ENCODE peak calls at places on chromosomes 4 and X, in ten cellular contexts. C is sigmoid colon, X is PC-3, M is A549, S is HFF-Myc, O is foreskin fibroblast, U is heart right ventricle, K is H9, Z is neural crest cell, E is kidney epithelial cell. V is an unnamed sample.

GRCh38 chr4:123365412-123365811 is 31.2 kb upstream of the SPRY1 start:
- DNase-seq in C (no peak), X (no peak), M (no peak), S (no peak), O (no peak), U (no peak), K (no peak), Z (no peak), E (no peak), V (no peak)

GRCh38 chr4:146278986-146279385 is 64.6 kb downstream of the REELD1 start:
- DNase-seq in C (no peak), X (no peak), M (no peak), S (no peak), O (no peak), U (no peak), K (no peak), Z (no peak), E (no peak), V (no peak)

GRCh38 chrX:78769356-78769755 is 21.8 kb downstream of the LPAR4 start:
- DNase-seq in C (no peak), X (no peak), M (no peak), S (no peak), O (no peak), U (no peak), K (no peak), Z (no peak), E (no peak), V (no peak)

GRCh38 chrX:3550160-3550765 is 163.2 kb downstream of the PRKX start:
- DNase-seq in C (no peak), X (peak; percentile 16), M (peak; percentile 25), S (no peak), O (no peak), U (no peak), K (no peak), Z (no peak), E (no peak), V (no peak)

GRCh38 chr4:174794706-174795105 is 34.3 kb downstream of the GLRA3 start:
- DNase-seq in C (no peak), X (peak; percentile 90), M (no peak), S (no peak), O (no peak), U (no peak), K (no peak), Z (no peak), E (no peak), V (no peak)

GRCh38 chrX:104668550-104668949 is 102.6 kb downstream of the IL1RAPL2 start:
- DNase-seq in C (no peak), X (peak; percentile 57), M (peak; percentile 0), S (no peak), O (no peak), U (no peak), K (no peak), Z (no peak), E (no peak), V (no peak)

GRCh38 chr4:107072836-107073736 is 37.0 kb upstream of the DKK2 start:
- DNase-seq in C (no peak), X (no peak), M (no peak), S (no peak), O (no peak), U (no peak), K (no peak), Z (no peak), E (no peak), V (no peak)

GRCh38 chrX:100994352-100995281 is 25.1 kb downstream of the ARL13A start:
- DNase-seq in C (no peak), X (peak; percentile 76), M (peak; percentile 48), S (no peak), O (peak; percentile 52), U (no peak), K (no peak), Z (no peak), E (peak; percentile 43), V (no peak)

GRCh38 chrX:11367609-11368430 is 74.6 kb downstream of the AMELX start:
- DNase-seq in C (no peak), X (peak; percentile 59), M (no peak), S (peak; percentile 49), O (peak; percentile 61), U (no peak), K (no peak), Z (no peak), E (no peak), V (no peak)

GRCh38 chr4:17721496-17722360 is 59.7 kb downstream of the FAM184B start:
- DNase-seq in C (no peak), X (peak; percentile 64), M (no peak), S (no peak), O (peak; percentile 43), U (no peak), K (no peak), Z (no peak), E (no peak), V (no peak)

GRCh38 chr4:87235020-87235671 is 14.7 kb upstream of the KLHL8 start:
- DNase-seq in C (no peak), X (peak; percentile 41), M (no peak), S (no peak), O (no peak), U (no peak), K (no peak), Z (no peak), E (no peak), V (no peak)

GRCh38 chrX:32045149-32045548 is 973.3 kb upstream of the FTHL17 start:
- DNase-seq in C (no peak), X (no peak), M (no peak), S (no peak), O (no peak), U (no peak), K (no peak), Z (no peak), E (no peak), V (no peak)

GRCh38 chr4:182724414-182724813 is 192.8 kb downstream of the DCTD start:
- DNase-seq in C (no peak), X (peak; percentile 36), M (no peak), S (peak; percentile 2), O (peak; percentile 9), U (no peak), K (no peak), Z (no peak), E (no peak), V (no peak)

GRCh38 chr4:125187621-125188176 is 127.1 kb upstream of the FAT4 start:
- DNase-seq in C (no peak), X (peak; percentile 80), M (no peak), S (peak; percentile 16), O (peak; percentile 68), U (peak; percentile 18), K (no peak), Z (no peak), E (peak; percentile 42), V (no peak)

GRCh38 chr4:143617994-143618679 is 82.3 kb downstream of the FREM3 start:
- DNase-seq in C (no peak), X (no peak), M (no peak), S (peak; percentile 47), O (no peak), U (no peak), K (no peak), Z (no peak), E (no peak), V (no peak)
- TF ChIP-seq CTCF in C (no peak), X (no peak), M (no peak), S (no peak), O (no peak), U (no peak), K (no peak), Z (no peak), E (no peak), V (no peak)

DNA sequence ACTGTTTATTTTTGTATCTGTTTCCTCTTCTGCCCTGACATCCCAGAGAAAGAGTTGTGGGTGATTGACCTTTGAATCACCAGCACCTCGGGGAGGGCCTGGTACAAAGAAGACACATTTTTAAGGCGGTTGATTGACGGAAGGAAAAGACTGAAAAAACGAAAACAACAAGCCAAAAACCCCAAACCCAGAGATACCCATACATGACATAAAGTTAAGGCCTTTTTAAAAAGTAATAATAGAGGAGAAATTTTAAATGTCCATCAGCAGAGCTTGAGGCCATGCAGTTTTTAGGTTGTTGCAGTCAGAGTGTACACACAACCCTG is 110.0 kb downstream of the GNL3L start:
- DNase-seq in C (no peak), X (no peak), M (no peak), S (no peak), O (no peak), U (no peak), K (no peak), Z (no peak), E (no peak), V (no peak)
- TF ChIP-seq CTCF in C (no peak), X (peak; percentile 2), M (no peak), S (no peak), O (no peak), U (no peak), K (peak; percentile 8), Z (no peak), E (no peak), V (peak; percentile 54)

DNA sequence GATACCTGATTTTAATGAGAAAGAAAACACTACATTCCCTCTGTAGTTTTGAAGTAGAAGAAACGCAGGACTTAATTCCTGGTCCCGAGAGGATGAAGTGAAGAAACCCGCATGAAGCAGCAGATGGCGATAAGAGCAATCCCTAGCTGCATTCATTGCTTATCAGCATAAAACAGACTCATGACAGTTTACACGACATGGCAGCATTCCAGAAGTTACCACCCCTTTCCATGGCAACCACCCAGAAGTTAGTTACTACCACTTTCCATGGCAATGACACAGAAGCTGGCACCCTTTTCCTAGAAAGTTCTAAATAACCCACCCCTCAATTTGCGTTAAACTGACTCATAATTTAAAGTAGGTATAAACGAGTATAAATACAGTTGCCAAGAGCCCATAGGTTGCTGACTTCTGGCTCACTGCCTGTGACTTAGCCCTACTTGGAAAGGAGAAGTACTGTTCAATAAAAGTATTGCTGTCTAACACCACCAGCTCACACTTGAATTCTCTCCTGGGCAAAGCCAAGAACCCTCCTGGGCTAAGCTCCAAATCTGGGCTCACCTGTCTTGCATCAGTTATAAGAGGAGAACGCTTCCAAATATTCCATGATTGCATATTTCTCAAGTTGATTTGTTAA is 5.5 kb upstream of the XAGE2 start:
- DNase-seq in C (no peak), X (no peak), M (no peak), S (no peak), O (no peak), U (no peak), K (no peak), Z (no peak), E (no peak), V (no peak)
- TF ChIP-seq CTCF in C (no peak), X (peak; percentile 22), M (no peak), S (no peak), O (no peak), U (no peak), K (peak; percentile 36), Z (no peak), E (peak; percentile 9), V (peak; percentile 23)

DNA sequence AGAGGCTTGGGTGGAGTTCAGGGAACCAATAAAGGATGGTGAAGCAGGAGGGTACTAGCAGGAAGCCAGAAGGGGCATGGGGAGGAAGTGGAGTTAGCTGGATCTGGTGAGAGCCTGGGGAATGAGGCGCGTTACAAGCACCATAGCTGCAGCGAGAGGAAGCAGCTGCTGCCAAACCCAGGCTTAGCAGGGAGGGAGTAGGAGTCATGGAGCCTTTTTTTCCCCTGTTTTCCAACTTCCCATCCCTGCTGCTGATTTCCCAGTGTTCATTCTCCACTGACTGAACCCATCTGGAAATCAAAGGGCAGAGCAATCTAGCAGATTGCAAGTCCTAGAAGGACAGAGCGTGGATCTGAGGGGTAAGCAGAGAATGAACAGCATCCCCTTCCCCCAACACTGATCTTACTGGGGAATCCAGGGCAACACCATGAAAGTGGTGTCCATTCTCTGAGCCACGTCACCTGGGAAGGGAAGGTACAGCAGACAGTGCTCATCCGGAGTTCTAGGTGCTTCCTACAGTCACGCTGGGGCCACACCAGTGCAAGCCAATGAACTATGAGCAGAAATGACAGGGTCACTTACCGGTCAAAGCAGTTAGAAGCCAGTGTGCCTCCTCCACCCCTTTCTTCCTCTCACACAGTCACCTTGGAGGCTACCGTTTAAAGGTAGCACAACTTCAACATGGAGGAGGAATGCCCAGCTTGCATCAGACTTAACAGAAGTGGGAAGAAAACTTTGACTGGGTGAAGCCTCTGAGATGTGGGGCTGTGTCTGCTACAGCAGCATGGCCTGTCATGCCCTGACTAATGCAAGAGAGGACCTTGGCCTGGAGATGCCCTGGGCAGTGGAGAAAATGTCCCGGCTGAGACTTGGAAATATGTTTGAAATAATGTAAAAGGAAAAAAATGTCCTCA is 36.7 kb downstream of the SMIM20 start:
- DNase-seq in C (no peak), X (no peak), M (no peak), S (no peak), O (no peak), U (no peak), K (no peak), Z (no peak), E (no peak), V (no peak)
- TF ChIP-seq CTCF in C (no peak), X (no peak), M (no peak), S (no peak), O (no peak), U (no peak), K (no peak), Z (no peak), E (no peak), V (no peak)

V was measured in chondrocyte.